ENCODE peak calls at places on chromosome 1, in nine cellular contexts. N is memory B cell; B is NCI-H2107; T is IMR-90; R is mesothelial cell of epicardium; K is ELR; X is stimulated activated CD8-positive, alpha-beta memory T cell treated with anti-CD3 and anti-CD28 coated beads, Interleukin-7, amount 100 ng/mL, for 24 hours; W is lower lobe of right lung; O is Ammon's horn. D is an unnamed sample.
A peak's percentile ranks its signal among the peaks of the same experiment; 100 is the strongest.

GRCh38 chr1:15246960-15247614 is at the start of gene FHAD1:
- DNase-seq in B (peak; percentile 58), N (no peak), W (peak; percentile 84), K (peak; percentile 30), X (peak; percentile 19), R (peak; percentile 67), T (peak; percentile 17), O (no peak), D (no peak)

GRCh38 chr1:7485086-7485780 is 285.9 kb upstream of the VAMP3 start:
- DNase-seq in W (no peak), X (no peak), K (no peak), R (no peak), B (no peak), N (no peak), T (peak; percentile 23), O (no peak), D (no peak)

GRCh38 chr1:213264534-213264933 is 213.5 kb downstream of the RPS6KC1 start:
- DNase-seq in R (no peak), O (no peak), K (no peak), N (no peak), B (no peak), T (no peak), X (no peak), W (no peak), D (no peak)

GRCh38 chr1:182625716-182626504 is 21.7 kb upstream of the RGS16 start:
- DNase-seq in R (no peak), W (no peak), T (no peak), K (no peak), N (no peak), X (no peak), O (no peak), B (no peak), D (no peak)

GRCh38 chr1:156857532-156857931 is 1.4 kb downstream of the INSRR start:
- DNase-seq in T (no peak), N (no peak), O (no peak), W (no peak), K (no peak), B (no peak), X (no peak), R (no peak), D (no peak)

GRCh38 chr1:8517579-8518489 is 199.9 kb downstream of the SLC45A1 start:
- DNase-seq in W (no peak), N (no peak), B (no peak), O (peak; percentile 41), R (no peak), K (peak; percentile 22), T (peak; percentile 43), X (no peak), D (no peak)

GRCh38 chr1:1626207-1627141 is 5.5 kb upstream of the MMP23B start:
- DNase-seq in N (no peak), W (peak; percentile 42), O (no peak), X (no peak), K (no peak), T (no peak), B (no peak), R (no peak), D (no peak)

GRCh38 chr1:40592107-40592773 is 60.8 kb downstream of the ZNF684 start:
- DNase-seq in O (peak; percentile 74), K (peak; percentile 54), R (no peak), B (peak; percentile 55), N (no peak), T (peak; percentile 17), W (no peak), X (no peak), D (peak; percentile 3)

GRCh38 chr1:35287807-35288640 is 19.5 kb downstream of the ZMYM4 start:
- DNase-seq in O (no peak), T (peak; percentile 63), W (no peak), N (no peak), X (no peak), B (no peak), K (peak; percentile 82), R (no peak), D (no peak)